ENCODE peak calls at places on chromosomes 16 and 17, in six cellular contexts. S, K, N, E, Z and I are unnamed samples.

GRCh38 chr17:9146064-9146463 is 124.8 kb downstream of the NTN1 start:
- DNase-seq in S (no peak), N (no peak), E (no peak), Z (no peak), K (no peak), I (no peak)

GRCh38 chr17:42456223-42457106 is 2.2 kb upstream of the ATP6V0A1 start:
- DNase-seq in E (peak; percentile 51), K (no peak), Z (peak; percentile 79), S (peak; percentile 76), N (no peak), I (no peak)

GRCh38 chr16:55534773-55535172 is 25.9 kb downstream of the LPCAT2 start:
- DNase-seq in N (no peak), Z (no peak), E (no peak), K (no peak), S (no peak), I (no peak)

GRCh38 chr17:70562137-70562536 is 392.8 kb downstream of the KCNJ2 start:
- DNase-seq in E (no peak), K (no peak), Z (no peak), N (no peak), S (no peak), I (no peak)

GRCh38 chr16:4415538-4416199 is 727 bp downstream of the CORO7 start:
- DNase-seq in K (no peak), E (no peak), Z (peak; percentile 79), N (peak; percentile 53), S (peak; percentile 84), I (peak; percentile 43)

GRCh38 chr16:89450537-89450936 is 39.8 kb downstream of the ANKRD11 start:
- DNase-seq in N (no peak), S (no peak), E (no peak), K (no peak), Z (no peak), I (no peak)

GRCh38 chr16:68434654-68435210 is 13.6 kb downstream of the SMPD3 start:
- DNase-seq in E (no peak), Z (no peak), N (no peak), K (no peak), S (no peak), I (no peak)

GRCh38 chr16:12546918-12547607 is 256.6 kb downstream of the CPPED1 start:
- DNase-seq in K (no peak), E (no peak), Z (peak; percentile 35), S (no peak), N (no peak), I (no peak)

GRCh38 chr16:80993293-80993691 is 13.4 kb downstream of the CMC2 start:
- DNase-seq in N (no peak), Z (no peak), E (peak; percentile 81), S (peak; percentile 28), K (no peak), I (no peak)

GRCh38 chr16:1923299-1924034 is 5.3 kb upstream of the HS3ST6 start:
- DNase-seq in E (no peak), K (no peak), N (peak; percentile 78), Z (no peak), S (no peak), I (peak; percentile 63)

GRCh38 chr16:79265701-79266100 is 334.8 kb downstream of the MAF start:
- DNase-seq in S (no peak), N (no peak), K (no peak), E (no peak), Z (no peak), I (no peak)

GRCh38 chr16:78763821-78764440 is 664.5 kb downstream of the WWOX start:
- DNase-seq in S (no peak), N (no peak), K (peak; percentile 7), Z (no peak), E (no peak), I (no peak)

GRCh38 chr17:72182256-72182890 is 61.6 kb downstream of the SOX9 start:
- DNase-seq in E (no peak), K (no peak), S (no peak), Z (no peak), N (no peak), I (no peak)

GRCh38 chr17:48176456-48176855 is 68.9 kb downstream of the SNX11 start:
- DNase-seq in Z (no peak), S (no peak), N (no peak), E (no peak), K (no peak), I (no peak)

GRCh38 chr17:55664287-55664686 is 58.4 kb downstream of the TMEM100 start:
- DNase-seq in E (no peak), Z (peak; percentile 52), N (no peak), S (no peak), K (no peak), I (no peak)

GRCh38 chr17:64443086-64443760 is 5.7 kb upstream of the MILR1 start:
- DNase-seq in N (no peak), K (no peak), E (no peak), Z (no peak), S (no peak), I (no peak)

GRCh38 chr17:1347681-1348318 is 52.2 kb downstream of the YWHAE start:
- DNase-seq in N (no peak), K (no peak), Z (no peak), E (peak; percentile 26), S (no peak), I (no peak)

GRCh38 chr17:49434821-49435581 is 20.3 kb upstream of the PHB1 start:
- DNase-seq in N (peak; percentile 83), K (peak; percentile 41), E (no peak), Z (no peak), S (peak; percentile 53), I (peak; percentile 41)

GRCh38 chr17:30905742-30906100 is 317 bp downstream of the TEFM start:
- DNase-seq in K (no peak), E (peak; percentile 20), N (no peak), S (peak; percentile 63), Z (no peak), I (no peak)

GRCh38 chr16:57476546-57477410 is 9.5 kb downstream of the DOK4 start:
- DNase-seq in E (no peak), S (no peak), Z (no peak), N (no peak), K (no peak), I (no peak)

GRCh38 chr16:71474864-71475263 is 12.8 kb upstream of the ZNF23 start:
- DNase-seq in K (no peak), S (no peak), N (no peak), E (peak; percentile 86), Z (no peak), I (no peak)

GRCh38 chr17:265726-266125 is 84.3 kb upstream of the DOC2B start:
- DNase-seq in K (no peak), Z (no peak), N (no peak), S (no peak), E (no peak), I (no peak)

GRCh38 chr17:77320501-77321256 is 179.9 kb downstream of the SEC14L1 start:
- DNase-seq in S (peak; percentile 27), N (no peak), K (no peak), E (peak; percentile 34), Z (peak; percentile 74), I (no peak)

GRCh38 chr17:851986-852385 is 69.8 kb downstream of the MRM3 start:
- DNase-seq in S (no peak), E (no peak), Z (no peak), K (no peak), N (no peak), I (peak; percentile 29)

GRCh38 chr16:50522324-50522723 is 25.9 kb upstream of the NKD1 start:
- DNase-seq in Z (no peak), K (no peak), N (no peak), S (no peak), E (no peak), I (no peak)

GRCh38 chr16:17343028-17343427 is 127.7 kb downstream of the XYLT1 start:
- DNase-seq in S (no peak), K (no peak), N (no peak), Z (peak; percentile 76), E (no peak), I (no peak)